ENCODE peak calls at places on chromosomes 11 and 22, in eight cellular contexts. One of them, this sample, is unnamed.

GRCh38 chr11:76797341-76798201 is 14.4 kb downstream of the TSKU start:
- DNase-seq in glutamatergic neuron: no peak
- DNase-seq in activated naive CD4-positive, alpha-beta T cell treated with anti-CD3 and anti-CD28 coated beads for 36 hours: no peak
- DNase-seq in mesendoderm: no peak
- DNase-seq in Kasumi-1: no peak
- DNase-seq in progenitor cell of endocrine pancreas: no peak
- DNase-seq in NB4: no peak
- DNase-seq in neural progenitor cell: no peak
- DNase-seq in this sample: no peak

GRCh38 chr22:35915477-35916013 is 113.1 kb downstream of the RBFOX2 start:
- DNase-seq in glutamatergic neuron: no peak
- DNase-seq in activated naive CD4-positive, alpha-beta T cell treated with anti-CD3 and anti-CD28 coated beads for 36 hours: no peak
- DNase-seq in mesendoderm: peak
- DNase-seq in Kasumi-1: no peak
- DNase-seq in progenitor cell of endocrine pancreas: no peak
- DNase-seq in NB4: peak
- DNase-seq in neural progenitor cell: peak
- DNase-seq in this sample: no peak

GRCh38 chr11:120239713-120240640 is at the start of gene POU2F3:
- DNase-seq in glutamatergic neuron: no peak
- DNase-seq in activated naive CD4-positive, alpha-beta T cell treated with anti-CD3 and anti-CD28 coated beads for 36 hours: peak
- DNase-seq in mesendoderm: peak
- DNase-seq in Kasumi-1: no peak
- DNase-seq in progenitor cell of endocrine pancreas: no peak
- DNase-seq in NB4: no peak
- DNase-seq in neural progenitor cell: peak
- DNase-seq in this sample: no peak

GRCh38 chr11:73322986-73323306 is 14.9 kb downstream of the ARHGEF17 start:
- DNase-seq in glutamatergic neuron: no peak
- DNase-seq in activated naive CD4-positive, alpha-beta T cell treated with anti-CD3 and anti-CD28 coated beads for 36 hours: no peak
- DNase-seq in mesendoderm: no peak
- DNase-seq in Kasumi-1: no peak
- DNase-seq in progenitor cell of endocrine pancreas: no peak
- DNase-seq in NB4: no peak
- DNase-seq in neural progenitor cell: no peak
- DNase-seq in this sample: no peak

GRCh38 chr11:8267280-8267679 is 3.6 kb upstream of the LMO1 start:
- DNase-seq in glutamatergic neuron: no peak
- DNase-seq in activated naive CD4-positive, alpha-beta T cell treated with anti-CD3 and anti-CD28 coated beads for 36 hours: no peak
- DNase-seq in mesendoderm: no peak
- DNase-seq in Kasumi-1: no peak
- DNase-seq in progenitor cell of endocrine pancreas: no peak
- DNase-seq in NB4: no peak
- DNase-seq in neural progenitor cell: no peak
- DNase-seq in this sample: no peak

GRCh38 chr11:111347723-111348115 is 31.4 kb downstream of the POU2AF1 start:
- DNase-seq in glutamatergic neuron: no peak
- DNase-seq in activated naive CD4-positive, alpha-beta T cell treated with anti-CD3 and anti-CD28 coated beads for 36 hours: no peak
- DNase-seq in mesendoderm: no peak
- DNase-seq in Kasumi-1: no peak
- DNase-seq in progenitor cell of endocrine pancreas: no peak
- DNase-seq in NB4: peak
- DNase-seq in neural progenitor cell: no peak
- DNase-seq in this sample: no peak

GRCh38 chr11:13216019-13217006 is 61.3 kb upstream of the BMAL1 start:
- DNase-seq in glutamatergic neuron: no peak
- DNase-seq in activated naive CD4-positive, alpha-beta T cell treated with anti-CD3 and anti-CD28 coated beads for 36 hours: no peak
- DNase-seq in mesendoderm: peak
- DNase-seq in Kasumi-1: peak
- DNase-seq in progenitor cell of endocrine pancreas: no peak
- DNase-seq in NB4: peak
- DNase-seq in neural progenitor cell: peak
- DNase-seq in this sample: peak

GRCh38 chr22:37431366-37431765 is 4.1 kb upstream of the ELFN2 start:
- DNase-seq in glutamatergic neuron: no peak
- DNase-seq in activated naive CD4-positive, alpha-beta T cell treated with anti-CD3 and anti-CD28 coated beads for 36 hours: no peak
- DNase-seq in mesendoderm: no peak
- DNase-seq in Kasumi-1: no peak
- DNase-seq in progenitor cell of endocrine pancreas: no peak
- DNase-seq in NB4: no peak
- DNase-seq in neural progenitor cell: no peak
- DNase-seq in this sample: no peak

GRCh38 chr11:45259607-45260006 is 26.5 kb downstream of the SYT13 start:
- DNase-seq in glutamatergic neuron: no peak
- DNase-seq in activated naive CD4-positive, alpha-beta T cell treated with anti-CD3 and anti-CD28 coated beads for 36 hours: no peak
- DNase-seq in mesendoderm: peak
- DNase-seq in Kasumi-1: no peak
- DNase-seq in progenitor cell of endocrine pancreas: no peak
- DNase-seq in NB4: no peak
- DNase-seq in neural progenitor cell: no peak
- DNase-seq in this sample: no peak

GRCh38 chr11:72239296-72239848 is 4.6 kb downstream of the PHOX2A start:
- DNase-seq in glutamatergic neuron: peak
- DNase-seq in activated naive CD4-positive, alpha-beta T cell treated with anti-CD3 and anti-CD28 coated beads for 36 hours: no peak
- DNase-seq in mesendoderm: peak
- DNase-seq in Kasumi-1: no peak
- DNase-seq in progenitor cell of endocrine pancreas: no peak
- DNase-seq in NB4: peak
- DNase-seq in neural progenitor cell: peak
- DNase-seq in this sample: no peak

GRCh38 chr11:75797116-75797515 is 17.9 kb upstream of the UVRAG start:
- DNase-seq in glutamatergic neuron: no peak
- DNase-seq in activated naive CD4-positive, alpha-beta T cell treated with anti-CD3 and anti-CD28 coated beads for 36 hours: no peak
- DNase-seq in mesendoderm: no peak
- DNase-seq in Kasumi-1: no peak
- DNase-seq in progenitor cell of endocrine pancreas: no peak
- DNase-seq in NB4: no peak
- DNase-seq in neural progenitor cell: no peak
- DNase-seq in this sample: no peak

GRCh38 chr11:2927851-2928604 is 1.2 kb downstream of the PHLDA2 start:
- DNase-seq in glutamatergic neuron: peak
- DNase-seq in activated naive CD4-positive, alpha-beta T cell treated with anti-CD3 and anti-CD28 coated beads for 36 hours: no peak
- DNase-seq in mesendoderm: no peak
- DNase-seq in Kasumi-1: no peak
- DNase-seq in progenitor cell of endocrine pancreas: no peak
- DNase-seq in NB4: peak
- DNase-seq in neural progenitor cell: no peak
- DNase-seq in this sample: no peak

GRCh38 chr11:11535611-11536010 is 86.2 kb downstream of the GALNT18 start:
- DNase-seq in glutamatergic neuron: no peak
- DNase-seq in activated naive CD4-positive, alpha-beta T cell treated with anti-CD3 and anti-CD28 coated beads for 36 hours: no peak
- DNase-seq in mesendoderm: peak
- DNase-seq in Kasumi-1: peak
- DNase-seq in progenitor cell of endocrine pancreas: no peak
- DNase-seq in NB4: peak
- DNase-seq in neural progenitor cell: no peak
- DNase-seq in this sample: no peak

GRCh38 chr11:126502982-126503381 is 147.5 kb downstream of the ST3GAL4 start:
- DNase-seq in glutamatergic neuron: no peak
- DNase-seq in activated naive CD4-positive, alpha-beta T cell treated with anti-CD3 and anti-CD28 coated beads for 36 hours: no peak
- DNase-seq in mesendoderm: peak
- DNase-seq in Kasumi-1: no peak
- DNase-seq in progenitor cell of endocrine pancreas: no peak
- DNase-seq in NB4: no peak
- DNase-seq in neural progenitor cell: no peak
- DNase-seq in this sample: no peak

GRCh38 chr11:93983542-93984204 is 37.5 kb upstream of the HEPHL1 start:
- DNase-seq in glutamatergic neuron: no peak
- DNase-seq in activated naive CD4-positive, alpha-beta T cell treated with anti-CD3 and anti-CD28 coated beads for 36 hours: no peak
- DNase-seq in mesendoderm: no peak
- DNase-seq in Kasumi-1: no peak
- DNase-seq in progenitor cell of endocrine pancreas: no peak
- DNase-seq in NB4: no peak
- DNase-seq in neural progenitor cell: no peak
- DNase-seq in this sample: no peak

GRCh38 chr22:43110927-43111623 is 525 bp downstream of the BIK start:
- DNase-seq in glutamatergic neuron: no peak
- DNase-seq in activated naive CD4-positive, alpha-beta T cell treated with anti-CD3 and anti-CD28 coated beads for 36 hours: peak
- DNase-seq in mesendoderm: no peak
- DNase-seq in Kasumi-1: no peak
- DNase-seq in progenitor cell of endocrine pancreas: no peak
- DNase-seq in NB4: peak
- DNase-seq in neural progenitor cell: peak
- DNase-seq in this sample: no peak

GRCh38 chr22:29886601-29887000 is 3.6 kb downstream of the MTMR3 start:
- DNase-seq in glutamatergic neuron: no peak
- DNase-seq in activated naive CD4-positive, alpha-beta T cell treated with anti-CD3 and anti-CD28 coated beads for 36 hours: no peak
- DNase-seq in mesendoderm: no peak
- DNase-seq in Kasumi-1: no peak
- DNase-seq in progenitor cell of endocrine pancreas: no peak
- DNase-seq in NB4: peak
- DNase-seq in neural progenitor cell: no peak
- DNase-seq in this sample: no peak

GRCh38 chr11:69310934-69311766 is 17.2 kb downstream of the MYEOV start:
- DNase-seq in glutamatergic neuron: no peak
- DNase-seq in activated naive CD4-positive, alpha-beta T cell treated with anti-CD3 and anti-CD28 coated beads for 36 hours: peak
- DNase-seq in mesendoderm: no peak
- DNase-seq in Kasumi-1: no peak
- DNase-seq in progenitor cell of endocrine pancreas: no peak
- DNase-seq in NB4: peak
- DNase-seq in neural progenitor cell: no peak
- DNase-seq in this sample: no peak

This sample was measured in AG04450.